ENCODE peak calls at places on chromosome 5, in four cellular contexts. One of them, this sample, is unnamed. For H3K36me3, the result is how much of the 10 kb centered on the place peaks cover.

GRCh38 chr5:55896663-55897062 is 45.5 kb downstream of the IL31RA start:
- DNase-seq in neural progenitor cell: no peak
- DNase-seq in testis: no peak
- DNase-seq in endothelial cell of umbilical vein: no peak
- DNase-seq in this sample: peak

GRCh38 chr5:42612997-42613396 is 143.6 kb upstream of the CCDC152 start:
- DNase-seq in neural progenitor cell: no peak
- DNase-seq in endothelial cell of umbilical vein: no peak
- DNase-seq in testis: no peak
- DNase-seq in this sample: peak

GRCh38 chr5:16585028-16585667 is 31.6 kb downstream of the RETREG1 start:
- DNase-seq in neural progenitor cell: no peak
- DNase-seq in endothelial cell of umbilical vein: no peak
- DNase-seq in testis: no peak
- DNase-seq in this sample: no peak

GRCh38 chr5:141192110-141192725 is at the start of gene PCDHB10:
- DNase-seq in endothelial cell of umbilical vein: peak
- DNase-seq in neural progenitor cell: peak
- DNase-seq in testis: peak
- DNase-seq in this sample: peak

GRCh38 chr5:147427784-147428401 is 82.0 kb downstream of the DPYSL3 start:
- DNase-seq in neural progenitor cell: no peak
- DNase-seq in testis: no peak
- DNase-seq in endothelial cell of umbilical vein: no peak
- DNase-seq in this sample: no peak

GRCh38 chr5:96999856-97000255 is 64.0 kb downstream of the LNPEP start:
- DNase-seq in testis: no peak
- DNase-seq in endothelial cell of umbilical vein: no peak
- DNase-seq in neural progenitor cell: no peak
- DNase-seq in this sample: no peak

GRCh38 chr5:84372066-84372700 is 12.5 kb downstream of the EDIL3 start:
- DNase-seq in endothelial cell of umbilical vein: peak
- DNase-seq in testis: no peak
- DNase-seq in neural progenitor cell: no peak
- DNase-seq in this sample: peak

GRCh38 chr5:109612278-109612905 is 77.3 kb upstream of the MAN2A1 start:
- DNase-seq in neural progenitor cell: peak
- DNase-seq in endothelial cell of umbilical vein: no peak
- DNase-seq in testis: no peak
- DNase-seq in this sample: no peak

GRCh38 chr5:58497956-58498942 is 7.0 kb downstream of the GAPT start:
- DNase-seq in testis: peak
- DNase-seq in neural progenitor cell: peak
- DNase-seq in endothelial cell of umbilical vein: peak
- DNase-seq in this sample: peak

GRCh38 chr5:66894480-66895240 is 298.5 kb downstream of the MAST4 start:
- DNase-seq in testis: no peak
- DNase-seq in endothelial cell of umbilical vein: no peak
- DNase-seq in neural progenitor cell: no peak
- DNase-seq in this sample: peak

GRCh38 chr5:114789773-114790402 is 379.8 kb downstream of the TRIM36 start:
- DNase-seq in neural progenitor cell: peak
- DNase-seq in testis: no peak
- DNase-seq in endothelial cell of umbilical vein: no peak
- DNase-seq in this sample: peak

GRCh38 chr5:143806568-143806967 is 5.4 kb upstream of the HMHB1 start:
- DNase-seq in endothelial cell of umbilical vein: no peak
- DNase-seq in testis: no peak
- DNase-seq in neural progenitor cell: no peak
- DNase-seq in this sample: peak

GRCh38 chr5:65066385-65066784 is 297.7 kb downstream of the CWC27 start:
- DNase-seq in testis: peak
- DNase-seq in endothelial cell of umbilical vein: no peak
- DNase-seq in neural progenitor cell: peak
- DNase-seq in this sample: no peak

GRCh38 chr5:141050622-141051525 is at the start of gene PCDHB1:
- DNase-seq in testis: no peak
- DNase-seq in neural progenitor cell: peak
- DNase-seq in endothelial cell of umbilical vein: no peak
- DNase-seq in this sample: peak

GRCh38 chr5:62496876-62497275 is 81.7 kb upstream of the LRRC70 start:
- DNase-seq in endothelial cell of umbilical vein: no peak
- DNase-seq in testis: no peak
- DNase-seq in neural progenitor cell: no peak
- DNase-seq in this sample: no peak

GRCh38 chr5:105954341-105954740 is 1716.4 kb downstream of the EFNA5 start:
- DNase-seq in neural progenitor cell: no peak
- DNase-seq in endothelial cell of umbilical vein: no peak
- DNase-seq in testis: no peak
- DNase-seq in this sample: no peak

GRCh38 chr5:168468836-168469235 is 17.4 kb upstream of the RARS1 start:
- DNase-seq in neural progenitor cell: no peak
- DNase-seq in testis: no peak
- DNase-seq in endothelial cell of umbilical vein: no peak
- DNase-seq in this sample: peak

GRCh38 chr5:165630211-165630866 is 2124.9 kb downstream of the MAT2B start:
- DNase-seq in testis: peak
- DNase-seq in endothelial cell of umbilical vein: peak
- DNase-seq in neural progenitor cell: peak
- DNase-seq in this sample: peak

GRCh38 chr5:40832345-40832744 is 2.7 kb downstream of the RPL37 start:
- DNase-seq in neural progenitor cell: no peak
- DNase-seq in endothelial cell of umbilical vein: no peak
- DNase-seq in testis: no peak
- DNase-seq in this sample: no peak

GRCh38 chr5:51039915-51040314 is 343.3 kb upstream of the ISL1 start:
- DNase-seq in endothelial cell of umbilical vein: no peak
- DNase-seq in testis: no peak
- DNase-seq in neural progenitor cell: no peak
- DNase-seq in this sample: no peak

GRCh38 chr5:18968966-18969365 is 1019.0 kb downstream of the CDH18 start:
- DNase-seq in endothelial cell of umbilical vein: no peak
- DNase-seq in neural progenitor cell: no peak
- DNase-seq in testis: no peak
- DNase-seq in this sample: no peak

GRCh38 chr5:150632305-150633160 is 7.9 kb upstream of the SYNPO start:
- DNase-seq in testis: no peak
- DNase-seq in neural progenitor cell: no peak
- DNase-seq in endothelial cell of umbilical vein: peak
- DNase-seq in this sample: no peak

GRCh38 chr5:152164860-152165259 is 240.2 kb upstream of the GLRA1 start:
- DNase-seq in testis: no peak
- DNase-seq in neural progenitor cell: peak
- DNase-seq in endothelial cell of umbilical vein: no peak
- DNase-seq in this sample: no peak

GRCh38 chr5:151954271-151954670 is 29.6 kb upstream of the GLRA1 start:
- DNase-seq in endothelial cell of umbilical vein: no peak
- DNase-seq in neural progenitor cell: no peak
- DNase-seq in testis: no peak
- DNase-seq in this sample: no peak

GRCh38 chr5:117041926-117042595 is 467.4 kb upstream of the SEMA6A start:
- DNase-seq in neural progenitor cell: no peak
- DNase-seq in testis: no peak
- DNase-seq in endothelial cell of umbilical vein: no peak
- DNase-seq in this sample: no peak

GRCh38 chr5:176152191-176152932 is 85.9 kb upstream of the SIMC1 start:
- DNase-seq in testis: peak
- DNase-seq in neural progenitor cell: peak
- DNase-seq in endothelial cell of umbilical vein: no peak
- DNase-seq in this sample: peak

GRCh38 chr5:10682801-10683525 is 78.1 kb downstream of the DAP start:
- DNase-seq in testis: no peak
- DNase-seq in neural progenitor cell: no peak
- DNase-seq in endothelial cell of umbilical vein: no peak
- DNase-seq in this sample: no peak

GRCh38 chr5:166347051-166347450 is 1944.4 kb upstream of the WWC1 start:
- DNase-seq in endothelial cell of umbilical vein: no peak
- DNase-seq in neural progenitor cell: no peak
- DNase-seq in testis: no peak
- DNase-seq in this sample: no peak

GRCh38 chr5:72134226-72134625 is 27.0 kb downstream of the MAP1B start:
- DNase-seq in endothelial cell of umbilical vein: peak
- DNase-seq in testis: no peak
- DNase-seq in neural progenitor cell: peak
- DNase-seq in this sample: no peak

GRCh38 chr5:74034738-74035137 is 408.7 kb downstream of the ARHGEF28 start:
- DNase-seq in testis: no peak
- DNase-seq in endothelial cell of umbilical vein: no peak
- DNase-seq in neural progenitor cell: no peak
- DNase-seq in this sample: no peak

GRCh38 chr5:170693701-170694100 is 89.8 kb upstream of the GABRP start:
- DNase-seq in endothelial cell of umbilical vein: no peak
- DNase-seq in neural progenitor cell: peak
- DNase-seq in testis: no peak
- DNase-seq in this sample: peak

GRCh38 chr5:178839319-178839704 is 20.4 kb upstream of the ZNF354B start:
- DNase-seq in endothelial cell of umbilical vein: no peak
- DNase-seq in neural progenitor cell: peak
- DNase-seq in testis: peak
- DNase-seq in this sample: peak

DNA sequence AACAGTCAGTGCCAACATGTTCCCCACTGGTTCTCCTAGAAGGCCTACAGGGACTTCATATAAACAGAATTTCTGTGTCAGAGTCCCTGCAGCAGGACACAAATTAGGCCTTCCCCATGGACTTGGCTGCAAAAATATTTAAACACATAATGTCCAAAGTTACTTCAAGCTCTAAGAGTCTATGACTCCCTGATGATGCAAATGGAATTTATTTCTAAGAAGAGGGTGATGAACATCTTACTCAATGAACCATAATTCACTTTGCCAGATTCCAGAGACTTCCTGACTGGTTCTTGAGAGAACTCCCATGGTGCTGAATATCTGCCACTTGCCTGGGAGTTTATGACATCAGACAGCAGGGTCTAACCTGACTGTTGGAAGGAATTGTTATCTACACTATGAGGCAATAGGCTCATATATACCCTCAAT is 32.7 kb upstream of the ADRA1B start:
- DNase-seq in endothelial cell of umbilical vein: no peak
- DNase-seq in testis: no peak
- DNase-seq in neural progenitor cell: no peak
- DNase-seq in this sample: peak
- H3K27ac ChIP-seq in endothelial cell of umbilical vein: no peak
- H3K27ac ChIP-seq in testis: no peak
- H3K27ac ChIP-seq in neural progenitor cell: no peak
- H3K27ac ChIP-seq in this sample: no peak

DNA sequence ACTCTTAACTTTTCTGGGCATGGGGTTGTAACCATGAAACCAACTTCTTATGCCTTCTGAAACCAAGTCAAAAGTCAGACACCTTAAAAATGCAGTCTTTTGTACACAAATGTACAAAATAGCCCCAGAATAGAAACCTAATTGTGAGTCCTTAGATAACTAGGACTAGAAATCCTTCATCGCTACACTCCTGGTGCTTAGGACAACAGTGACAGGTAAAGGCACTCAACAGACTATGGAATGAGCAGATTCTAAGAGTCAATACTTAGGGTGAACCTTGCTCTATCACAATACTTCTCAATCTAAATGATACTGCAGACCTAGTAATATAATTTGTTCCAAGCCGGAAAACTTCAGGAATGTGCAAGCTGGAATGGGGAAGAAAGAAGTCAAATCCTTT is 163.7 kb downstream of the PDE4D start:
- DNase-seq in endothelial cell of umbilical vein: no peak
- DNase-seq in testis: no peak
- DNase-seq in neural progenitor cell: no peak
- DNase-seq in this sample: no peak
- H3K36me3 ChIP-seq in endothelial cell of umbilical vein: under half
- H3K36me3 ChIP-seq in testis: under half
- H3K36me3 ChIP-seq in neural progenitor cell: under half
- H3K36me3 ChIP-seq in this sample: under half

GRCh38 chr5:5063533-5063953 is 76.6 kb upstream of the ADAMTS16 start:
- DNase-seq in endothelial cell of umbilical vein: no peak
- DNase-seq in neural progenitor cell: peak
- DNase-seq in testis: no peak
- DNase-seq in this sample: no peak

GRCh38 chr5:5062903-5063302 is 77.2 kb upstream of the ADAMTS16 start:
- DNase-seq in testis: no peak
- DNase-seq in endothelial cell of umbilical vein: no peak
- DNase-seq in neural progenitor cell: no peak
- DNase-seq in this sample: no peak

GRCh38 chr5:5069851-5070250 is 70.3 kb upstream of the ADAMTS16 start:
- DNase-seq in neural progenitor cell: no peak
- DNase-seq in testis: no peak
- DNase-seq in endothelial cell of umbilical vein: no peak
- DNase-seq in this sample: no peak

GRCh38 chr5:5065472-5065871 is 74.7 kb upstream of the ADAMTS16 start:
- DNase-seq in testis: no peak
- DNase-seq in endothelial cell of umbilical vein: no peak
- DNase-seq in neural progenitor cell: no peak
- DNase-seq in this sample: no peak

GRCh38 chr5:5066276-5067186 is 73.6 kb upstream of the ADAMTS16 start:
- DNase-seq in neural progenitor cell: no peak
- DNase-seq in testis: no peak
- DNase-seq in endothelial cell of umbilical vein: no peak
- DNase-seq in this sample: no peak
- H3K27ac ChIP-seq in neural progenitor cell: no peak
- H3K27ac ChIP-seq in testis: no peak
- H3K27ac ChIP-seq in endothelial cell of umbilical vein: no peak
- H3K27ac ChIP-seq in this sample: no peak

GRCh38 chr5:159393854-159394274 is 63.6 kb upstream of the IL12B start:
- DNase-seq in endothelial cell of umbilical vein: no peak
- DNase-seq in testis: no peak
- DNase-seq in neural progenitor cell: no peak
- DNase-seq in this sample: no peak

GRCh38 chr5:159395202-159395601 is 64.9 kb upstream of the IL12B start:
- DNase-seq in neural progenitor cell: no peak
- DNase-seq in endothelial cell of umbilical vein: no peak
- DNase-seq in testis: no peak
- DNase-seq in this sample: no peak

DNA sequence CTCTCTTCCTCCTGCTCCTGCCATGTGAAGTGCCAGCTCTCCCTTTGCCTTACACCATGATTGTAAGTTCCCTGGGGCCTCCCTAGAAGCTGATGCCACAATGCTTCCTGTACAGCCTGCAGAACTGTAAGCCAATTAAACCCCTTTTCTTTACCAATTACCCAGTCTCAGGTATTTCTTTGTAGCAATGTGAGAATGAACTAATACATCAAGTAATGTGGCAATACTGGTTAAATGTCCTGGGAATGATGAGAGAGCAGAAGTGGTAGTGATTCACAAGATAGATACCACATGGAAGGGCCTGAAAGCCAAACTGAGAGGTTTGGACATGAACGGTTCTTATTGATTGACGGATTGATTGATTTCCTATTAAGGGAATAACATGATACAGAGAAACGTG is 62.6 kb upstream of the IL12B start:
- DNase-seq in neural progenitor cell: no peak
- DNase-seq in testis: no peak
- DNase-seq in endothelial cell of umbilical vein: no peak
- DNase-seq in this sample: no peak
- H3K36me3 ChIP-seq in neural progenitor cell: under half
- H3K36me3 ChIP-seq in testis: under half
- H3K36me3 ChIP-seq in endothelial cell of umbilical vein: under half
- H3K36me3 ChIP-seq in this sample: under half